ENCODE peak calls at places on chromosome 12, in seven cellular contexts. One of them, this sample, is unnamed.

GRCh38 chr12:1919284-1919683 is 832 bp upstream of the CACNA2D4 start:
- DNase-seq in activated naive CD8-positive, alpha-beta T cell treated with anti-CD3 and anti-CD28 coated beads, Interleukin-2, amount 50 U/mL, for 16 hours: no peak
- DNase-seq in stromal cell of bone marrow: no peak
- DNase-seq in amniotic stem cell: no peak
- DNase-seq in GM23248: no peak
- DNase-seq in HEK293T: peak
- DNase-seq in nucleus accumbens: no peak
- DNase-seq in this sample: no peak

GRCh38 chr12:75878382-75878720 is 153.2 kb downstream of the PHLDA1 start:
- DNase-seq in GM23248: no peak
- DNase-seq in stromal cell of bone marrow: no peak
- DNase-seq in nucleus accumbens: no peak
- DNase-seq in amniotic stem cell: no peak
- DNase-seq in HEK293T: no peak
- DNase-seq in activated naive CD8-positive, alpha-beta T cell treated with anti-CD3 and anti-CD28 coated beads, Interleukin-2, amount 50 U/mL, for 16 hours: no peak
- DNase-seq in this sample: peak

GRCh38 chr12:106145539-106146447 is 7.0 kb upstream of the NUAK1 start:
- DNase-seq in amniotic stem cell: no peak
- DNase-seq in GM23248: no peak
- DNase-seq in stromal cell of bone marrow: no peak
- DNase-seq in HEK293T: no peak
- DNase-seq in nucleus accumbens: peak
- DNase-seq in activated naive CD8-positive, alpha-beta T cell treated with anti-CD3 and anti-CD28 coated beads, Interleukin-2, amount 50 U/mL, for 16 hours: no peak
- DNase-seq in this sample: no peak

GRCh38 chr12:11592484-11592883 is 57.0 kb upstream of the ETV6 start:
- DNase-seq in stromal cell of bone marrow: no peak
- DNase-seq in HEK293T: no peak
- DNase-seq in nucleus accumbens: no peak
- DNase-seq in GM23248: no peak
- DNase-seq in activated naive CD8-positive, alpha-beta T cell treated with anti-CD3 and anti-CD28 coated beads, Interleukin-2, amount 50 U/mL, for 16 hours: no peak
- DNase-seq in amniotic stem cell: no peak
- DNase-seq in this sample: no peak

GRCh38 chr12:93441111-93441616 is 583 bp downstream of the UBE2N start:
- DNase-seq in stromal cell of bone marrow: no peak
- DNase-seq in nucleus accumbens: peak
- DNase-seq in GM23248: peak
- DNase-seq in activated naive CD8-positive, alpha-beta T cell treated with anti-CD3 and anti-CD28 coated beads, Interleukin-2, amount 50 U/mL, for 16 hours: no peak
- DNase-seq in amniotic stem cell: no peak
- DNase-seq in HEK293T: peak
- DNase-seq in this sample: no peak

GRCh38 chr12:106131671-106132070 is 7.1 kb downstream of the NUAK1 start:
- DNase-seq in stromal cell of bone marrow: no peak
- DNase-seq in activated naive CD8-positive, alpha-beta T cell treated with anti-CD3 and anti-CD28 coated beads, Interleukin-2, amount 50 U/mL, for 16 hours: no peak
- DNase-seq in amniotic stem cell: no peak
- DNase-seq in GM23248: peak
- DNase-seq in HEK293T: no peak
- DNase-seq in nucleus accumbens: no peak
- DNase-seq in this sample: no peak

GRCh38 chr12:13223176-13223806 is 26.8 kb downstream of the EMP1 start:
- DNase-seq in nucleus accumbens: no peak
- DNase-seq in activated naive CD8-positive, alpha-beta T cell treated with anti-CD3 and anti-CD28 coated beads, Interleukin-2, amount 50 U/mL, for 16 hours: no peak
- DNase-seq in HEK293T: no peak
- DNase-seq in amniotic stem cell: peak
- DNase-seq in GM23248: peak
- DNase-seq in stromal cell of bone marrow: peak
- DNase-seq in this sample: no peak

GRCh38 chr12:96197503-96198272 is 3.5 kb downstream of the ELK3 start:
- DNase-seq in stromal cell of bone marrow: peak
- DNase-seq in activated naive CD8-positive, alpha-beta T cell treated with anti-CD3 and anti-CD28 coated beads, Interleukin-2, amount 50 U/mL, for 16 hours: no peak
- DNase-seq in HEK293T: no peak
- DNase-seq in GM23248: peak
- DNase-seq in nucleus accumbens: no peak
- DNase-seq in amniotic stem cell: peak
- DNase-seq in this sample: peak

GRCh38 chr12:58433969-58434368 is 486.3 kb downstream of the LRIG3 start:
- DNase-seq in GM23248: peak
- DNase-seq in activated naive CD8-positive, alpha-beta T cell treated with anti-CD3 and anti-CD28 coated beads, Interleukin-2, amount 50 U/mL, for 16 hours: no peak
- DNase-seq in HEK293T: no peak
- DNase-seq in nucleus accumbens: no peak
- DNase-seq in amniotic stem cell: no peak
- DNase-seq in stromal cell of bone marrow: no peak
- DNase-seq in this sample: no peak

GRCh38 chr12:115572440-115572839 is 705.1 kb downstream of the MED13L start:
- DNase-seq in nucleus accumbens: no peak
- DNase-seq in stromal cell of bone marrow: no peak
- DNase-seq in amniotic stem cell: no peak
- DNase-seq in HEK293T: no peak
- DNase-seq in GM23248: peak
- DNase-seq in activated naive CD8-positive, alpha-beta T cell treated with anti-CD3 and anti-CD28 coated beads, Interleukin-2, amount 50 U/mL, for 16 hours: no peak
- DNase-seq in this sample: no peak

GRCh38 chr12:104399750-104400612 is 56.8 kb upstream of the CHST11 start:
- DNase-seq in nucleus accumbens: no peak
- DNase-seq in HEK293T: no peak
- DNase-seq in activated naive CD8-positive, alpha-beta T cell treated with anti-CD3 and anti-CD28 coated beads, Interleukin-2, amount 50 U/mL, for 16 hours: no peak
- DNase-seq in GM23248: no peak
- DNase-seq in amniotic stem cell: no peak
- DNase-seq in stromal cell of bone marrow: no peak
- DNase-seq in this sample: no peak

GRCh38 chr12:109927622-109928021 is 27.5 kb downstream of the TCHP start:
- DNase-seq in HEK293T: peak
- DNase-seq in nucleus accumbens: no peak
- DNase-seq in stromal cell of bone marrow: no peak
- DNase-seq in GM23248: peak
- DNase-seq in amniotic stem cell: no peak
- DNase-seq in activated naive CD8-positive, alpha-beta T cell treated with anti-CD3 and anti-CD28 coated beads, Interleukin-2, amount 50 U/mL, for 16 hours: no peak
- DNase-seq in this sample: no peak

GRCh38 chr12:6434205-6435180 is 10.3 kb upstream of the CD27 start:
- DNase-seq in nucleus accumbens: no peak
- DNase-seq in amniotic stem cell: no peak
- DNase-seq in GM23248: no peak
- DNase-seq in activated naive CD8-positive, alpha-beta T cell treated with anti-CD3 and anti-CD28 coated beads, Interleukin-2, amount 50 U/mL, for 16 hours: no peak
- DNase-seq in stromal cell of bone marrow: no peak
- DNase-seq in HEK293T: no peak
- DNase-seq in this sample: no peak

GRCh38 chr12:120474092-120474960 is 4.8 kb upstream of the SRSF9 start:
- DNase-seq in HEK293T: no peak
- DNase-seq in activated naive CD8-positive, alpha-beta T cell treated with anti-CD3 and anti-CD28 coated beads, Interleukin-2, amount 50 U/mL, for 16 hours: no peak
- DNase-seq in stromal cell of bone marrow: no peak
- DNase-seq in nucleus accumbens: no peak
- DNase-seq in amniotic stem cell: peak
- DNase-seq in GM23248: peak
- DNase-seq in this sample: no peak

GRCh38 chr12:27048822-27049752 is 26.7 kb downstream of the MED21 start:
- DNase-seq in nucleus accumbens: no peak
- DNase-seq in HEK293T: no peak
- DNase-seq in stromal cell of bone marrow: no peak
- DNase-seq in GM23248: peak
- DNase-seq in amniotic stem cell: peak
- DNase-seq in activated naive CD8-positive, alpha-beta T cell treated with anti-CD3 and anti-CD28 coated beads, Interleukin-2, amount 50 U/mL, for 16 hours: no peak
- DNase-seq in this sample: peak

GRCh38 chr12:51792417-51792816 is 56.1 kb downstream of the FIGNL2 start:
- DNase-seq in amniotic stem cell: no peak
- DNase-seq in HEK293T: no peak
- DNase-seq in GM23248: no peak
- DNase-seq in nucleus accumbens: no peak
- DNase-seq in stromal cell of bone marrow: no peak
- DNase-seq in activated naive CD8-positive, alpha-beta T cell treated with anti-CD3 and anti-CD28 coated beads, Interleukin-2, amount 50 U/mL, for 16 hours: no peak
- DNase-seq in this sample: no peak

GRCh38 chr12:50248883-50249282 is 34.4 kb downstream of the LIMA1 start:
- DNase-seq in stromal cell of bone marrow: peak
- DNase-seq in amniotic stem cell: no peak
- DNase-seq in nucleus accumbens: no peak
- DNase-seq in HEK293T: no peak
- DNase-seq in activated naive CD8-positive, alpha-beta T cell treated with anti-CD3 and anti-CD28 coated beads, Interleukin-2, amount 50 U/mL, for 16 hours: no peak
- DNase-seq in GM23248: peak
- DNase-seq in this sample: no peak

GRCh38 chr12:47841910-47842309 is 22.2 kb upstream of the HDAC7 start:
- DNase-seq in activated naive CD8-positive, alpha-beta T cell treated with anti-CD3 and anti-CD28 coated beads, Interleukin-2, amount 50 U/mL, for 16 hours: no peak
- DNase-seq in stromal cell of bone marrow: no peak
- DNase-seq in GM23248: peak
- DNase-seq in HEK293T: no peak
- DNase-seq in amniotic stem cell: no peak
- DNase-seq in nucleus accumbens: no peak
- DNase-seq in this sample: no peak

GRCh38 chr12:10540776-10541205 is 35.1 kb downstream of the EIF2S3B start:
- DNase-seq in amniotic stem cell: no peak
- DNase-seq in activated naive CD8-positive, alpha-beta T cell treated with anti-CD3 and anti-CD28 coated beads, Interleukin-2, amount 50 U/mL, for 16 hours: no peak
- DNase-seq in HEK293T: no peak
- DNase-seq in nucleus accumbens: no peak
- DNase-seq in GM23248: peak
- DNase-seq in stromal cell of bone marrow: peak
- DNase-seq in this sample: no peak

GRCh38 chr12:8037947-8038346 is 5.4 kb downstream of the FOXJ2 start:
- DNase-seq in stromal cell of bone marrow: no peak
- DNase-seq in activated naive CD8-positive, alpha-beta T cell treated with anti-CD3 and anti-CD28 coated beads, Interleukin-2, amount 50 U/mL, for 16 hours: no peak
- DNase-seq in GM23248: no peak
- DNase-seq in amniotic stem cell: no peak
- DNase-seq in HEK293T: no peak
- DNase-seq in nucleus accumbens: no peak
- DNase-seq in this sample: no peak

GRCh38 chr12:56683-57346 is 9.8 kb upstream of the IQSEC3 start:
- DNase-seq in HEK293T: no peak
- DNase-seq in amniotic stem cell: no peak
- DNase-seq in stromal cell of bone marrow: no peak
- DNase-seq in activated naive CD8-positive, alpha-beta T cell treated with anti-CD3 and anti-CD28 coated beads, Interleukin-2, amount 50 U/mL, for 16 hours: no peak
- DNase-seq in nucleus accumbens: no peak
- DNase-seq in GM23248: no peak
- DNase-seq in this sample: peak

GRCh38 chr12:94638521-94638920 is 11.8 kb downstream of the TMCC3 start:
- DNase-seq in activated naive CD8-positive, alpha-beta T cell treated with anti-CD3 and anti-CD28 coated beads, Interleukin-2, amount 50 U/mL, for 16 hours: no peak
- DNase-seq in HEK293T: no peak
- DNase-seq in GM23248: no peak
- DNase-seq in amniotic stem cell: no peak
- DNase-seq in nucleus accumbens: no peak
- DNase-seq in stromal cell of bone marrow: no peak
- DNase-seq in this sample: no peak

GRCh38 chr12:119666226-119666808 is 1.6 kb upstream of the PRKAB1 start:
- DNase-seq in stromal cell of bone marrow: no peak
- DNase-seq in GM23248: no peak
- DNase-seq in HEK293T: no peak
- DNase-seq in amniotic stem cell: no peak
- DNase-seq in activated naive CD8-positive, alpha-beta T cell treated with anti-CD3 and anti-CD28 coated beads, Interleukin-2, amount 50 U/mL, for 16 hours: no peak
- DNase-seq in nucleus accumbens: no peak
- DNase-seq in this sample: no peak

GRCh38 chr12:990308-990648 is 745 bp upstream of the ERC1 start:
- DNase-seq in amniotic stem cell: no peak
- DNase-seq in HEK293T: peak
- DNase-seq in activated naive CD8-positive, alpha-beta T cell treated with anti-CD3 and anti-CD28 coated beads, Interleukin-2, amount 50 U/mL, for 16 hours: no peak
- DNase-seq in nucleus accumbens: peak
- DNase-seq in stromal cell of bone marrow: peak
- DNase-seq in GM23248: peak
- DNase-seq in this sample: no peak

GRCh38 chr12:106416273-106416672 is 58.7 kb downstream of the POLR3B start:
- DNase-seq in nucleus accumbens: no peak
- DNase-seq in activated naive CD8-positive, alpha-beta T cell treated with anti-CD3 and anti-CD28 coated beads, Interleukin-2, amount 50 U/mL, for 16 hours: no peak
- DNase-seq in HEK293T: no peak
- DNase-seq in amniotic stem cell: no peak
- DNase-seq in stromal cell of bone marrow: no peak
- DNase-seq in GM23248: no peak
- DNase-seq in this sample: peak

GRCh38 chr12:57101892-57102695 is 9.1 kb downstream of the STAT6 start:
- DNase-seq in amniotic stem cell: no peak
- DNase-seq in stromal cell of bone marrow: no peak
- DNase-seq in activated naive CD8-positive, alpha-beta T cell treated with anti-CD3 and anti-CD28 coated beads, Interleukin-2, amount 50 U/mL, for 16 hours: no peak
- DNase-seq in GM23248: no peak
- DNase-seq in nucleus accumbens: no peak
- DNase-seq in HEK293T: no peak
- DNase-seq in this sample: no peak

GRCh38 chr12:30691122-30691879 is 4.4 kb downstream of the IPO8 start:
- DNase-seq in GM23248: peak
- DNase-seq in amniotic stem cell: peak
- DNase-seq in activated naive CD8-positive, alpha-beta T cell treated with anti-CD3 and anti-CD28 coated beads, Interleukin-2, amount 50 U/mL, for 16 hours: no peak
- DNase-seq in nucleus accumbens: no peak
- DNase-seq in stromal cell of bone marrow: peak
- DNase-seq in HEK293T: peak
- DNase-seq in this sample: no peak

GRCh38 chr12:51023625-51024395 is 2.4 kb downstream of the SLC11A2 start:
- DNase-seq in HEK293T: no peak
- DNase-seq in GM23248: peak
- DNase-seq in nucleus accumbens: no peak
- DNase-seq in stromal cell of bone marrow: no peak
- DNase-seq in activated naive CD8-positive, alpha-beta T cell treated with anti-CD3 and anti-CD28 coated beads, Interleukin-2, amount 50 U/mL, for 16 hours: no peak
- DNase-seq in amniotic stem cell: no peak
- DNase-seq in this sample: no peak

GRCh38 chr12:82805812-82806497 is 119.2 kb downstream of the TMTC2 start:
- DNase-seq in GM23248: peak
- DNase-seq in activated naive CD8-positive, alpha-beta T cell treated with anti-CD3 and anti-CD28 coated beads, Interleukin-2, amount 50 U/mL, for 16 hours: no peak
- DNase-seq in nucleus accumbens: no peak
- DNase-seq in stromal cell of bone marrow: peak
- DNase-seq in HEK293T: no peak
- DNase-seq in amniotic stem cell: no peak
- DNase-seq in this sample: no peak

GRCh38 chr12:42482086-42482819 is 107.3 kb downstream of the PRICKLE1 start:
- DNase-seq in HEK293T: no peak
- DNase-seq in GM23248: peak
- DNase-seq in stromal cell of bone marrow: peak
- DNase-seq in amniotic stem cell: no peak
- DNase-seq in activated naive CD8-positive, alpha-beta T cell treated with anti-CD3 and anti-CD28 coated beads, Interleukin-2, amount 50 U/mL, for 16 hours: no peak
- DNase-seq in nucleus accumbens: no peak
- DNase-seq in this sample: no peak

GRCh38 chr12:18430425-18431048 is 169.2 kb downstream of the PIK3C2G start:
- DNase-seq in nucleus accumbens: peak
- DNase-seq in amniotic stem cell: no peak
- DNase-seq in HEK293T: peak
- DNase-seq in activated naive CD8-positive, alpha-beta T cell treated with anti-CD3 and anti-CD28 coated beads, Interleukin-2, amount 50 U/mL, for 16 hours: no peak
- DNase-seq in GM23248: peak
- DNase-seq in stromal cell of bone marrow: peak
- DNase-seq in this sample: no peak

GRCh38 chr12:105882404-105882803 is 256.4 kb downstream of the NUAK1 start:
- DNase-seq in nucleus accumbens: no peak
- DNase-seq in GM23248: peak
- DNase-seq in activated naive CD8-positive, alpha-beta T cell treated with anti-CD3 and anti-CD28 coated beads, Interleukin-2, amount 50 U/mL, for 16 hours: no peak
- DNase-seq in stromal cell of bone marrow: peak
- DNase-seq in amniotic stem cell: no peak
- DNase-seq in HEK293T: no peak
- DNase-seq in this sample: no peak

GRCh38 chr12:124928095-124928911 is 13.9 kb upstream of the UBC start:
- DNase-seq in amniotic stem cell: no peak
- DNase-seq in GM23248: peak
- DNase-seq in nucleus accumbens: no peak
- DNase-seq in HEK293T: no peak
- DNase-seq in activated naive CD8-positive, alpha-beta T cell treated with anti-CD3 and anti-CD28 coated beads, Interleukin-2, amount 50 U/mL, for 16 hours: no peak
- DNase-seq in stromal cell of bone marrow: no peak
- DNase-seq in this sample: peak

GRCh38 chr12:13956060-13956590 is 25.3 kb downstream of the GRIN2B start:
- DNase-seq in GM23248: no peak
- DNase-seq in nucleus accumbens: peak
- DNase-seq in activated naive CD8-positive, alpha-beta T cell treated with anti-CD3 and anti-CD28 coated beads, Interleukin-2, amount 50 U/mL, for 16 hours: no peak
- DNase-seq in amniotic stem cell: no peak
- DNase-seq in stromal cell of bone marrow: no peak
- DNase-seq in HEK293T: no peak
- DNase-seq in this sample: no peak

GRCh38 chr12:28360253-28360652 is 170.0 kb downstream of the CCDC91 start:
- DNase-seq in activated naive CD8-positive, alpha-beta T cell treated with anti-CD3 and anti-CD28 coated beads, Interleukin-2, amount 50 U/mL, for 16 hours: no peak
- DNase-seq in HEK293T: no peak
- DNase-seq in stromal cell of bone marrow: no peak
- DNase-seq in amniotic stem cell: no peak
- DNase-seq in GM23248: no peak
- DNase-seq in nucleus accumbens: no peak
- DNase-seq in this sample: no peak

GRCh38 chr12:28294300-28294699 is 104.0 kb downstream of the CCDC91 start:
- DNase-seq in nucleus accumbens: no peak
- DNase-seq in activated naive CD8-positive, alpha-beta T cell treated with anti-CD3 and anti-CD28 coated beads, Interleukin-2, amount 50 U/mL, for 16 hours: no peak
- DNase-seq in amniotic stem cell: no peak
- DNase-seq in stromal cell of bone marrow: no peak
- DNase-seq in HEK293T: no peak
- DNase-seq in GM23248: no peak
- DNase-seq in this sample: no peak

GRCh38 chr12:27207626-27208413 is 36.3 kb upstream of the STK38L start:
- DNase-seq in HEK293T: no peak
- DNase-seq in nucleus accumbens: no peak
- DNase-seq in activated naive CD8-positive, alpha-beta T cell treated with anti-CD3 and anti-CD28 coated beads, Interleukin-2, amount 50 U/mL, for 16 hours: no peak
- DNase-seq in GM23248: no peak
- DNase-seq in stromal cell of bone marrow: no peak
- DNase-seq in amniotic stem cell: no peak
- DNase-seq in this sample: no peak

GRCh38 chr12:1457901-1458300 is 136.5 kb downstream of the FBXL14 start:
- DNase-seq in GM23248: peak
- DNase-seq in amniotic stem cell: peak
- DNase-seq in stromal cell of bone marrow: peak
- DNase-seq in HEK293T: no peak
- DNase-seq in activated naive CD8-positive, alpha-beta T cell treated with anti-CD3 and anti-CD28 coated beads, Interleukin-2, amount 50 U/mL, for 16 hours: no peak
- DNase-seq in nucleus accumbens: no peak
- DNase-seq in this sample: no peak

This sample was measured in retinal pigment epithelial cell.